ENCODE peak calls at places on chromosomes 11 and 22, in eight cellular contexts. One of them, this sample, is unnamed.

GRCh38 chr22:45553333-45554039 is 50.8 kb downstream of the FBLN1 start:
- DNase-seq in HCT116: peak; percentile 63
- DNase-seq in fibroblast of pulmonary artery: peak; percentile 89
- DNase-seq in dorsolateral prefrontal cortex: peak; percentile 71
- DNase-seq in stimulated activated naive CD8-positive, alpha-beta T cell treated with anti-CD3 and anti-CD28 coated beads, Interleukin-15, Interleukin-2, amounts not matched to agents 100 U/mL and 50 U/mL, for 24 hours: peak; percentile 80
- DNase-seq in ELF-1: peak; percentile 92
- DNase-seq in Peyer's patch: no peak
- DNase-seq in epithelial cell of esophagus: peak; percentile 86
- DNase-seq in this sample: peak; percentile 96

GRCh38 chr22:46762238-46763050 is at the start of gene TBC1D22A:
- DNase-seq in fibroblast of pulmonary artery: peak; percentile 94
- DNase-seq in HCT116: peak; percentile 90
- DNase-seq in ELF-1: peak; percentile 97
- DNase-seq in stimulated activated naive CD8-positive, alpha-beta T cell treated with anti-CD3 and anti-CD28 coated beads, Interleukin-15, Interleukin-2, amounts not matched to agents 100 U/mL and 50 U/mL, for 24 hours: peak; percentile 96
- DNase-seq in dorsolateral prefrontal cortex: peak; percentile 94
- DNase-seq in Peyer's patch: peak; percentile 94
- DNase-seq in epithelial cell of esophagus: peak; percentile 96
- DNase-seq in this sample: peak; percentile 96

GRCh38 chr11:134139303-134139872 is 70.5 kb downstream of the JAM3 start:
- DNase-seq in dorsolateral prefrontal cortex: no peak
- DNase-seq in stimulated activated naive CD8-positive, alpha-beta T cell treated with anti-CD3 and anti-CD28 coated beads, Interleukin-15, Interleukin-2, amounts not matched to agents 100 U/mL and 50 U/mL, for 24 hours: no peak
- DNase-seq in epithelial cell of esophagus: no peak
- DNase-seq in Peyer's patch: no peak
- DNase-seq in HCT116: no peak
- DNase-seq in ELF-1: no peak
- DNase-seq in fibroblast of pulmonary artery: no peak
- DNase-seq in this sample: no peak

GRCh38 chr22:44917372-44918165 is 92.2 kb downstream of the PHF21B start:
- DNase-seq in HCT116: no peak
- DNase-seq in Peyer's patch: no peak
- DNase-seq in dorsolateral prefrontal cortex: no peak
- DNase-seq in stimulated activated naive CD8-positive, alpha-beta T cell treated with anti-CD3 and anti-CD28 coated beads, Interleukin-15, Interleukin-2, amounts not matched to agents 100 U/mL and 50 U/mL, for 24 hours: no peak
- DNase-seq in fibroblast of pulmonary artery: no peak
- DNase-seq in epithelial cell of esophagus: no peak
- DNase-seq in ELF-1: no peak
- DNase-seq in this sample: peak; percentile 37

GRCh38 chr11:126515501-126515900 is 160.0 kb downstream of the ST3GAL4 start:
- DNase-seq in Peyer's patch: no peak
- DNase-seq in dorsolateral prefrontal cortex: no peak
- DNase-seq in HCT116: no peak
- DNase-seq in ELF-1: no peak
- DNase-seq in fibroblast of pulmonary artery: no peak
- DNase-seq in epithelial cell of esophagus: no peak
- DNase-seq in stimulated activated naive CD8-positive, alpha-beta T cell treated with anti-CD3 and anti-CD28 coated beads, Interleukin-15, Interleukin-2, amounts not matched to agents 100 U/mL and 50 U/mL, for 24 hours: no peak
- DNase-seq in this sample: no peak

GRCh38 chr11:116993599-116993998 is 104.6 kb downstream of the SIK3 start:
- DNase-seq in dorsolateral prefrontal cortex: no peak
- DNase-seq in ELF-1: no peak
- DNase-seq in stimulated activated naive CD8-positive, alpha-beta T cell treated with anti-CD3 and anti-CD28 coated beads, Interleukin-15, Interleukin-2, amounts not matched to agents 100 U/mL and 50 U/mL, for 24 hours: no peak
- DNase-seq in Peyer's patch: no peak
- DNase-seq in fibroblast of pulmonary artery: peak; percentile 64
- DNase-seq in epithelial cell of esophagus: no peak
- DNase-seq in HCT116: no peak
- DNase-seq in this sample: no peak

GRCh38 chr11:71207563-71207962 is 44.8 kb downstream of the SHANK2 start:
- DNase-seq in HCT116: no peak
- DNase-seq in fibroblast of pulmonary artery: no peak
- DNase-seq in Peyer's patch: no peak
- DNase-seq in stimulated activated naive CD8-positive, alpha-beta T cell treated with anti-CD3 and anti-CD28 coated beads, Interleukin-15, Interleukin-2, amounts not matched to agents 100 U/mL and 50 U/mL, for 24 hours: no peak
- DNase-seq in epithelial cell of esophagus: no peak
- DNase-seq in ELF-1: no peak
- DNase-seq in dorsolateral prefrontal cortex: no peak
- DNase-seq in this sample: no peak

GRCh38 chr11:102007567-102008437 is 39.4 kb upstream of the CFAP300 start:
- DNase-seq in stimulated activated naive CD8-positive, alpha-beta T cell treated with anti-CD3 and anti-CD28 coated beads, Interleukin-15, Interleukin-2, amounts not matched to agents 100 U/mL and 50 U/mL, for 24 hours: no peak
- DNase-seq in ELF-1: no peak
- DNase-seq in dorsolateral prefrontal cortex: no peak
- DNase-seq in Peyer's patch: no peak
- DNase-seq in epithelial cell of esophagus: peak; percentile 90
- DNase-seq in fibroblast of pulmonary artery: peak; percentile 68
- DNase-seq in HCT116: peak; percentile 57
- DNase-seq in this sample: no peak

GRCh38 chr22:36027960-36028645 is 521 bp downstream of the RBFOX2 start:
- DNase-seq in epithelial cell of esophagus: no peak
- DNase-seq in stimulated activated naive CD8-positive, alpha-beta T cell treated with anti-CD3 and anti-CD28 coated beads, Interleukin-15, Interleukin-2, amounts not matched to agents 100 U/mL and 50 U/mL, for 24 hours: no peak
- DNase-seq in Peyer's patch: no peak
- DNase-seq in ELF-1: peak; percentile 50
- DNase-seq in dorsolateral prefrontal cortex: peak; percentile 30
- DNase-seq in HCT116: no peak
- DNase-seq in fibroblast of pulmonary artery: no peak
- DNase-seq in this sample: no peak